ENCODE peak calls at places on chromosomes 1 and 21, in six cellular contexts. G is heart right ventricle, N is brain microvascular endothelial cell, J is HAP-1, Q is fibroblast of lung, W is mammary epithelial cell. V is an unnamed sample. For H3K36me3, the result is how much of the 10 kb centered on the place peaks cover.

GRCh38 chr1:161890574-161890973 is 124.5 kb downstream of the ATF6 start:
- DNase-seq in G (no peak), N (no peak), J (no peak), Q (no peak), W (no peak), V (no peak)

GRCh38 chr1:33949570-33949969 is 85.7 kb downstream of the HMGB4 start:
- DNase-seq in G (no peak), N (no peak), J (no peak), Q (no peak), W (no peak), V (no peak)

GRCh38 chr1:151165281-151165737 is 393 bp downstream of the LYSMD1 start:
- DNase-seq in G (peak), N (peak), J (peak), Q (peak), W (peak), V (no peak)

GRCh38 chr1:162213281-162213909 is 143.9 kb downstream of the NOS1AP start:
- DNase-seq in G (peak), N (no peak), J (no peak), Q (peak), W (peak), V (no peak)

GRCh38 chr1:156691665-156692408 is 13.5 kb downstream of the CRABP2 start:
- DNase-seq in G (no peak), N (no peak), J (peak), Q (peak), W (peak), V (peak)

GRCh38 chr1:1349256-1350012 is at the start of gene DVL1:
- DNase-seq in G (peak), N (no peak), J (peak), Q (peak), W (peak), V (no peak)

GRCh38 chr21:39484711-39485264 is 33.0 kb downstream of the SH3BGR start:
- DNase-seq in G (no peak), N (no peak), J (no peak), Q (peak), W (no peak), V (no peak)

GRCh38 chr1:64624446-64624766 is 120.5 kb upstream of the RAVER2 start:
- DNase-seq in G (peak), N (peak), J (no peak), Q (peak), W (peak), V (peak)

GRCh38 chr1:63322248-63322943 is at the start of gene FOXD3:
- DNase-seq in G (peak), N (no peak), J (peak), Q (no peak), W (peak), V (no peak)

GRCh38 chr1:115098979-115099692 is 9.8 kb upstream of the TSPAN2 start:
- DNase-seq in G (peak), N (peak), J (no peak), Q (peak), W (peak), V (peak)

GRCh38 chr21:26846036-26846931 is 1.1 kb upstream of the ADAMTS1 start:
- DNase-seq in G (peak), N (peak), J (peak), Q (peak), W (peak), V (no peak)

GRCh38 chr21:39217356-39218081 is 34.3 kb upstream of the PSMG1 start:
- DNase-seq in G (no peak), N (no peak), J (no peak), Q (no peak), W (no peak), V (no peak)

GRCh38 chr1:235919797-235920475 is 53.2 kb upstream of the LYST start:
- DNase-seq in G (no peak), N (peak), J (no peak), Q (peak), W (peak), V (peak)

GRCh38 chr1:111769517-111770146 is 13.9 kb downstream of the DDX20 start:
- DNase-seq in G (peak), N (peak), J (peak), Q (peak), W (peak), V (peak)

GRCh38 chr1:235642021-235642942 is 7.3 kb downstream of the GNG4 start:
- DNase-seq in G (no peak), N (peak), J (no peak), Q (peak), W (peak), V (no peak)

GRCh38 chr1:198155253-198155652 is 1.5 kb upstream of the NEK7 start:
- DNase-seq in G (no peak), N (peak), J (no peak), Q (peak), W (peak), V (no peak)

GRCh38 chr1:187617776-187618175 is 789.0 kb downstream of the PLA2G4A start:
- DNase-seq in G (no peak), N (no peak), J (no peak), Q (no peak), W (no peak), V (no peak)

GRCh38 chr21:42641311-42642218 is 11.9 kb upstream of the PDE9A start:
- DNase-seq in G (no peak), N (no peak), J (no peak), Q (peak), W (no peak), V (no peak)

GRCh38 chr1:19690342-19690741 is 25.7 kb downstream of the HTR6 start:
- DNase-seq in G (no peak), N (no peak), J (no peak), Q (no peak), W (no peak), V (no peak)

GRCh38 chr1:36123357-36123756 is 1.7 kb downstream of the COL8A2 start:
- DNase-seq in G (no peak), N (no peak), J (no peak), Q (peak), W (no peak), V (no peak)

GRCh38 chr1:18681423-18681835 is 50.8 kb downstream of the PAX7 start:
- DNase-seq in G (no peak), N (no peak), J (peak), Q (peak), W (peak), V (no peak)

GRCh38 chr1:23169727-23170335 is 1.2 kb upstream of the LUZP1 start:
- DNase-seq in G (peak), N (peak), J (no peak), Q (peak), W (peak), V (no peak)

GRCh38 chr1:100229681-100230443 is 19.8 kb downstream of the DBT start:
- DNase-seq in G (no peak), N (no peak), J (no peak), Q (peak), W (no peak), V (no peak)

GRCh38 chr1:100230760-100231159 is 18.9 kb downstream of the DBT start:
- DNase-seq in G (no peak), N (no peak), J (no peak), Q (no peak), W (no peak), V (no peak)

GRCh38 chr1:100240013-100240412 is 9.6 kb downstream of the DBT start:
- DNase-seq in G (no peak), N (no peak), J (no peak), Q (no peak), W (no peak), V (no peak)

GRCh38 chr1:100232156-100232555 is 17.5 kb downstream of the DBT start:
- DNase-seq in G (no peak), N (no peak), J (no peak), Q (no peak), W (no peak), V (no peak)

GRCh38 chr1:100234432-100234831 is 15.2 kb downstream of the DBT start:
- DNase-seq in G (no peak), N (no peak), J (no peak), Q (no peak), W (peak), V (no peak)
- H3K36me3 ChIP-seq in G (half or more), N (under half), J (under half), Q (under half), W (under half), V (under half)

DNA sequence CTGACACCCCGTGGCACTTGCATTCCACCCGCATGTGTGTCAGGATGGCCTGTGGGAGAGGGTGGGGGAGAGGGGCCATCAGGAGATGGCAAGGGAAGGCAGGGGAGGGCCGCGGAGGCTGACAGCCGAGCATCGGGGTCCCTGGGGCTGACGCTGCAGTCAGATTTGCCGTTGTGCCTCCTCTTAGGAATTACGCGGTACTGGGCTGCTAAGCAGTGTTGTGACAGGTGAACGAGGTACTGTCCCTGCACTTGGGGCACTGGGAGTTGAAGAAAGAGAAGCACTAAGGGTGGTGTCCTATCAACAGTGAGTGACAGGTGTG is 22.5 kb downstream of the WNT4 start:
- DNase-seq in G (no peak), N (no peak), J (no peak), Q (no peak), W (no peak), V (no peak)
- H3K4me3 ChIP-seq in G (no peak), N (no peak), J (no peak), Q (no peak), W (no peak), V (no peak)

GRCh38 chr1:25811384-25812082 is 8.2 kb upstream of the MTFR1L start:
- DNase-seq in G (no peak), N (no peak), J (no peak), Q (no peak), W (no peak), V (no peak)

GRCh38 chr1:25815208-25816111 is 4.3 kb upstream of the MTFR1L start:
- DNase-seq in G (no peak), N (no peak), J (no peak), Q (no peak), W (no peak), V (no peak)

GRCh38 chr1:25814688-25815087 is 5.1 kb upstream of the MTFR1L start:
- DNase-seq in G (no peak), N (no peak), J (no peak), Q (no peak), W (no peak), V (no peak)

GRCh38 chr1:25813734-25814471 is 5.9 kb upstream of the MTFR1L start:
- DNase-seq in G (no peak), N (no peak), J (no peak), Q (no peak), W (no peak), V (no peak)

DNA sequence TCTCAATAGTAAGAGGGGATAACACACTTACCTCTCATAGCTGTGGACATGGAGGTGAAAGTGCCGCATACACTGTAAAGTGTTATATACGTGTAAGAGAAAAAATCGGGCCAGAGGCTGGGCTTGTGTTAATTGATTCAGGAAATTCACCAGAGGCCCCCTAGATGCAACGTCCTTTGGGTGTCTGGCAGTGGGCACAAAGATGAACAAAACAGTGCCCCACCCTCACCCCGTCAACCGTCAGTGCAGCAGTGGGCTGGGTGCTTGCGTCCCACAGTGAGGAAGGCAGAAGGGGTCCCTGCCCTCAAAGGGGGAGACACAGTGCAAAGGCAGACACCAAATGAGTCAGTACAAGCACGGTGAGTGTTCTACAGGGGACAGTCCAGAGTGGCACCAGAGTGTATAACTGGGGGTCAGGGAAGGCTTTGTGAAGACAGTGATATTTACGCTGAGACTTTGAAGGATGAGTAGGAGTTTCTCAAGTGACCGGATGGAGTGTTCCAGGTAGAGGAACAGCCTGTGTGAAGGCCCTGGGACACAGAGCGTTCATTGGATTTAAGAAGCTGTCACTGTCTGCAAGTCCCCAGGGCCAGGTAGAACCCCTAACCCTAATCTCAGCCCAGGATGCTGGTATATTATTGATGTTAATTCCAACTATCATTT is 6.6 kb upstream of the MTFR1L start:
- DNase-seq in G (no peak), N (no peak), J (no peak), Q (no peak), W (no peak), V (no peak)
- H3K36me3 ChIP-seq in G (half or more), N (under half), J (under half), Q (under half), W (under half), V (under half)

DNA sequence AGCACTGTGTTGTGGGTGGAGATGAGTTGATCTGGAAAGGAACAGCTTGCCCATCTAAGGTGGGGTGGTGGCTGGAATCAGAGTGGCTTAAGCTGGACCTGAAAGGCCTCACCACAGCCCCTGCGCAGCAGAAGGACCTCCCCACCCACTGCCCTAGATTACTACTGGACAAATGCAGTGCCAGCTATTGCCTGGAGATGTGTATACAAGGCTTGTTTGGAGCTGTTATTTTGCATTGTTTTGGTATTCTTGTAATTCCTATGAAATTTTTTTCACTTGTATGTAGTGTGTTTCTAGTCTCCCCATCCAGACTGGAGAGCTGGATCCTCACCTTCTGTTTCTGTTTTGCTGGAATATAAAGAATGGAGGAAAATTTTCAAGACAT is 1.3 kb upstream of the SLC30A1 start:
- DNase-seq in G (no peak), N (no peak), J (no peak), Q (no peak), W (no peak), V (no peak)
- H3K4me3 ChIP-seq in G (no peak), N (no peak), J (no peak), Q (no peak), W (no peak), V (no peak)

GRCh38 chr1:165423181-165423580 is 21.7 kb downstream of the RXRG start:
- DNase-seq in G (no peak), N (no peak), J (no peak), Q (no peak), W (no peak), V (no peak)
- H3K36me3 ChIP-seq in G (under half), N (under half), J (under half), Q (under half), W (under half), V (under half)

V was measured in kidney epithelial cell.